ENCODE peak calls at places on chromosomes 13 and 19, in eight cellular contexts. J, D, H, F, I, O, E and V are unnamed samples.

GRCh38 chr13:113999618-113999910 is 25.7 kb upstream of the C13orf46 start:
- DNase-seq in J (no peak), D (no peak), H (no peak), F (no peak), I (no peak), O (no peak), E (no peak), V (no peak)

GRCh38 chr13:106464076-106464475 is 71.4 kb downstream of the EFNB2 start:
- DNase-seq in J (no peak), D (no peak), H (no peak), F (no peak), I (no peak), O (no peak), E (no peak), V (peak; percentile 30)

GRCh38 chr19:46818812-46819211 is 30.4 kb upstream of the SLC1A5 start:
- DNase-seq in J (no peak), D (no peak), H (no peak), F (peak; percentile 41), I (no peak), O (no peak), E (no peak), V (no peak)

GRCh38 chr19:6003976-6004375 is 26.0 kb upstream of the RANBP3 start:
- DNase-seq in J (no peak), D (no peak), H (no peak), F (no peak), I (no peak), O (no peak), E (no peak), V (no peak)

GRCh38 chr13:74153316-74153715 is 19.1 kb upstream of the KLF12 start:
- DNase-seq in J (no peak), D (no peak), H (no peak), F (no peak), I (no peak), O (no peak), E (no peak), V (no peak)

GRCh38 chr13:97627566-97627965 is 193.6 kb downstream of the RAP2A start:
- DNase-seq in J (peak; percentile 29), D (no peak), H (no peak), F (no peak), I (peak; percentile 62), O (no peak), E (no peak), V (peak; percentile 59)

GRCh38 chr19:10224337-10224736 is 6.8 kb downstream of the S1PR2 start:
- DNase-seq in J (no peak), D (no peak), H (no peak), F (no peak), I (no peak), O (no peak), E (no peak), V (no peak)

GRCh38 chr19:45218426-45218825 is 26.8 kb downstream of the EXOC3L2 start:
- DNase-seq in J (no peak), D (no peak), H (no peak), F (no peak), I (no peak), O (no peak), E (no peak), V (no peak)

GRCh38 chr13:32019612-32020233 is 11.9 kb upstream of the FRY start:
- DNase-seq in J (peak; percentile 74), D (no peak), H (no peak), F (peak; percentile 91), I (peak; percentile 67), O (no peak), E (peak; percentile 63), V (peak; percentile 71)

GRCh38 chr19:5313307-5313706 is 27.3 kb downstream of the PTPRS start:
- DNase-seq in J (peak; percentile 62), D (no peak), H (no peak), F (no peak), I (no peak), O (no peak), E (peak; percentile 78), V (no peak)

GRCh38 chr19:30169196-30169900 is 202.8 kb upstream of the ZNF536 start:
- DNase-seq in J (no peak), D (no peak), H (no peak), F (no peak), I (no peak), O (no peak), E (no peak), V (no peak)

GRCh38 chr13:79427265-79427664 is 21.2 kb upstream of the RBM26 start:
- DNase-seq in J (no peak), D (no peak), H (no peak), F (no peak), I (no peak), O (no peak), E (no peak), V (no peak)

GRCh38 chr19:37342753-37343152 is 28.1 kb upstream of the ZNF527 start:
- DNase-seq in J (no peak), D (no peak), H (no peak), F (no peak), I (no peak), O (no peak), E (no peak), V (peak; percentile 28)

GRCh38 chr13:33186851-33187250 is 98.7 kb downstream of the STARD13 start:
- DNase-seq in J (no peak), D (no peak), H (no peak), F (peak; percentile 83), I (no peak), O (no peak), E (no peak), V (peak; percentile 95)

GRCh38 chr13:50574731-50575130 is 268.8 kb downstream of the DLEU7 start:
- DNase-seq in J (no peak), D (no peak), H (no peak), F (no peak), I (no peak), O (no peak), E (no peak), V (no peak)

GRCh38 chr13:93951153-93951552 is 528.3 kb downstream of the DCT start:
- DNase-seq in J (no peak), D (no peak), H (no peak), F (no peak), I (no peak), O (no peak), E (no peak), V (no peak)

GRCh38 chr13:37598572-37598971 is at the start of gene POSTN:
- DNase-seq in J (peak; percentile 9), D (no peak), H (no peak), F (peak; percentile 23), I (no peak), O (no peak), E (no peak), V (peak; percentile 25)

GRCh38 chr19:4575267-4575793 is 15.8 kb upstream of the SEMA6B start:
- DNase-seq in J (peak; percentile 49), D (no peak), H (no peak), F (peak; percentile 100), I (peak; percentile 64), O (no peak), E (no peak), V (peak; percentile 96)

GRCh38 chr13:62631614-62632013 is 1216.0 kb upstream of the PCDH20 start:
- DNase-seq in J (no peak), D (no peak), H (no peak), F (no peak), I (no peak), O (no peak), E (no peak), V (no peak)

GRCh38 chr13:39381456-39381855 is 221.5 kb downstream of the LHFPL6 start:
- DNase-seq in J (no peak), D (no peak), H (no peak), F (no peak), I (no peak), O (no peak), E (no peak), V (no peak)

GRCh38 chr13:60572855-60573254 is 175.8 kb downstream of the TDRD3 start:
- DNase-seq in J (peak; percentile 62), D (no peak), H (no peak), F (no peak), I (no peak), O (no peak), E (no peak), V (peak; percentile 9)

GRCh38 chr13:34462843-34463242 is 479.2 kb upstream of the NBEA start:
- DNase-seq in J (no peak), D (no peak), H (no peak), F (peak; percentile 43), I (no peak), O (no peak), E (no peak), V (peak; percentile 60)

GRCh38 chr19:6198896-6199239 is 63.4 kb downstream of the ACSBG2 start:
- DNase-seq in J (no peak), D (no peak), H (no peak), F (no peak), I (no peak), O (no peak), E (no peak), V (no peak)

GRCh38 chr13:33800646-33801186 is 17.2 kb upstream of the RFC3 start:
- DNase-seq in J (no peak), D (no peak), H (no peak), F (no peak), I (no peak), O (no peak), E (no peak), V (peak; percentile 5)

GRCh38 chr13:43232144-43232840 is 208.9 kb downstream of the DNAJC15 start:
- DNase-seq in J (no peak), D (no peak), H (no peak), F (no peak), I (no peak), O (no peak), E (no peak), V (no peak)

GRCh38 chr13:86741762-86742285 is 929.3 kb upstream of the SLITRK5 start:
- DNase-seq in J (no peak), D (no peak), H (no peak), F (no peak), I (no peak), O (no peak), E (no peak), V (peak; percentile 4)

GRCh38 chr13:87684850-87685735 is 13.9 kb downstream of the SLITRK5 start:
- DNase-seq in J (no peak), D (no peak), H (no peak), F (no peak), I (no peak), O (no peak), E (no peak), V (peak; percentile 17)

GRCh38 chr19:22332924-22333323 is 46.7 kb downstream of the ZNF729 start:
- DNase-seq in J (no peak), D (no peak), H (no peak), F (no peak), I (no peak), O (no peak), E (no peak), V (no peak)